ENCODE peak calls at places on chromosome 3, in ten cellular contexts. B is activated naive CD8-positive, alpha-beta T cell treated with anti-CD3 and anti-CD28 coated beads, Interleukin-2, amount 50 U/mL, for 24 hours; H is hypothalamus; N is CD4-positive, alpha-beta memory T cell; C is LoVo; F is foreskin melanocyte; T is COR-L47; R is A172; Q is EH; K is hepatocyte. A is an unnamed sample.
A peak's percentile ranks its signal among the peaks of the same experiment; 100 is the strongest.

GRCh38 chr3:171704002-171704401 is 106.3 kb downstream of the PLD1 start:
- DNase-seq in Q (peak; percentile 69), B (peak; percentile 12), N (peak; percentile 3), R (peak; percentile 61), F (peak; percentile 34), K (no peak), H (no peak), T (peak; percentile 26), C (no peak), A (no peak)

GRCh38 chr3:13213911-13214846 is 140.9 kb upstream of the IQSEC1 start:
- DNase-seq in B (no peak), K (no peak), C (no peak), N (no peak), R (no peak), Q (no peak), F (no peak), H (no peak), T (no peak), A (no peak)

GRCh38 chr3:193140381-193140780 is 100.6 kb upstream of the PLAAT1 start:
- DNase-seq in T (no peak), K (no peak), C (no peak), B (no peak), F (peak; percentile 67), H (no peak), R (no peak), Q (no peak), N (no peak), A (no peak)

GRCh38 chr3:142106536-142106935 is 42.8 kb downstream of the TFDP2 start:
- DNase-seq in K (no peak), R (no peak), H (no peak), C (no peak), Q (no peak), B (no peak), N (no peak), F (no peak), T (no peak), A (no peak)

GRCh38 chr3:133892546-133893231 is 3.0 kb downstream of the RAB6B start:
- DNase-seq in H (no peak), B (no peak), T (no peak), N (no peak), Q (no peak), K (no peak), F (no peak), R (no peak), C (no peak), A (no peak)

GRCh38 chr3:16841906-16842709 is 42.6 kb upstream of the PLCL2 start:
- DNase-seq in C (no peak), R (no peak), B (peak; percentile 68), H (no peak), Q (no peak), N (peak; percentile 80), F (no peak), T (peak; percentile 63), K (no peak), A (no peak)

GRCh38 chr3:10757021-10757820 is 58.8 kb upstream of the SLC6A11 start:
- DNase-seq in B (no peak), T (no peak), N (no peak), F (no peak), H (no peak), Q (peak; percentile 17), K (no peak), R (peak; percentile 91), C (no peak), A (no peak)

GRCh38 chr3:87084868-87085267 is 93.9 kb upstream of the VGLL3 start:
- DNase-seq in R (no peak), N (no peak), F (no peak), C (no peak), Q (peak; percentile 5), T (no peak), K (no peak), B (no peak), H (no peak), A (no peak)

A was measured in hippocampal formation.